ENCODE peak calls at places on chromosome X, in five cellular contexts. V, I, J, Z and Y are unnamed samples.

GRCh38 chrX:38561951-38562719 is 793 bp downstream of the TSPAN7 start:
- DNase-seq in V (no peak), J (peak), I (peak), Z (peak), Y (peak)

GRCh38 chrX:19792412-19792811 is 95.0 kb downstream of the SH3KBP1 start:
- DNase-seq in V (no peak), J (no peak), I (no peak), Z (no peak), Y (no peak)

GRCh38 chrX:20445109-20445508 is 178.4 kb upstream of the RPS6KA3 start:
- DNase-seq in V (no peak), I (no peak), J (no peak), Z (no peak), Y (no peak)

GRCh38 chrX:331145-331771 is 12.7 kb upstream of the GTPBP6 start:
- DNase-seq in Z (no peak), V (no peak), I (no peak), J (no peak), Y (no peak)

GRCh38 chrX:97326456-97326855 is 442.7 kb downstream of the RPA4 start:
- DNase-seq in V (no peak), J (no peak), I (no peak), Z (no peak), Y (no peak)

GRCh38 chrX:13029341-13029740 is 15.1 kb downstream of the FAM9C start:
- DNase-seq in J (peak), V (peak), Z (peak), I (peak), Y (no peak)

GRCh38 chrX:43469391-43470054 is 186.6 kb upstream of the MAOA start:
- DNase-seq in V (no peak), J (no peak), I (no peak), Z (no peak), Y (no peak)

GRCh38 chrX:97563531-97564133 is 679.9 kb downstream of the RPA4 start:
- DNase-seq in I (peak), J (peak), V (no peak), Z (peak), Y (peak)

GRCh38 chrX:22748093-22748999 is 251.4 kb upstream of the DDX53 start:
- DNase-seq in J (peak), I (peak), Z (no peak), V (peak), Y (peak)

GRCh38 chrX:97471071-97471470 is 587.4 kb downstream of the RPA4 start:
- DNase-seq in V (no peak), Z (no peak), I (no peak), J (no peak), Y (no peak)

GRCh38 chrX:21524008-21524407 is 134.1 kb downstream of the KLHL34 start:
- DNase-seq in Z (no peak), I (no peak), J (no peak), V (no peak), Y (no peak)

GRCh38 chrX:125439194-125439849 is 119.7 kb downstream of the TEX13C start:
- DNase-seq in Z (no peak), V (no peak), I (no peak), J (no peak), Y (peak)

GRCh38 chrX:133415276-133416105 is at the start of gene GPC4:
- DNase-seq in Z (no peak), J (peak), V (peak), I (peak), Y (no peak)

GRCh38 chrX:31320740-31321139 is 248.9 kb upstream of the FTHL17 start:
- DNase-seq in Z (no peak), V (no peak), I (no peak), J (no peak), Y (no peak)

GRCh38 chrX:68935362-68935761 is 106.5 kb downstream of the EFNB1 start:
- DNase-seq in Z (no peak), J (no peak), I (no peak), V (no peak), Y (no peak)

GRCh38 chrX:57651169-57651919 is 28.7 kb downstream of the NLRP2B start:
- DNase-seq in V (no peak), Z (no peak), J (no peak), I (no peak), Y (no peak)

GRCh38 chrX:68945081-68945602 is 116.3 kb downstream of the EFNB1 start:
- DNase-seq in I (no peak), V (no peak), Z (no peak), J (no peak), Y (no peak)

GRCh38 chrX:20374866-20375530 is 108.3 kb upstream of the RPS6KA3 start:
- DNase-seq in J (no peak), V (no peak), Z (no peak), I (peak), Y (no peak)

GRCh38 chrX:16638533-16638932 is 11.4 kb upstream of the S100G start:
- DNase-seq in Z (no peak), J (no peak), V (no peak), I (no peak), Y (no peak)

GRCh38 chrX:50988649-50989048 is 78.1 kb downstream of the BMP15 start:
- DNase-seq in Z (no peak), J (no peak), V (peak), I (peak), Y (peak)

GRCh38 chrX:136725446-136726104 is 55.2 kb downstream of the ARHGEF6 start:
- DNase-seq in J (no peak), I (peak), V (no peak), Z (no peak), Y (no peak)

GRCh38 chrX:12496343-12496742 is 294.9 kb upstream of the PRPS2 start:
- DNase-seq in J (no peak), Z (no peak), I (no peak), V (no peak), Y (no peak)

GRCh38 chrX:17692709-17693346 is 44.5 kb upstream of the SCML1 start:
- DNase-seq in V (no peak), J (no peak), I (no peak), Z (no peak), Y (no peak)

GRCh38 chrX:103846395-103846794 is 14.3 kb upstream of the RAB9B start:
- DNase-seq in J (no peak), I (no peak), V (no peak), Z (no peak), Y (no peak)

GRCh38 chrX:17415242-17415815 is 40.3 kb downstream of the NHS start:
- DNase-seq in Z (no peak), I (no peak), J (no peak), V (no peak), Y (no peak)

GRCh38 chrX:24148535-24149345 is 789 bp upstream of the ZFX start:
- DNase-seq in I (peak), V (no peak), J (no peak), Z (peak), Y (peak)

GRCh38 chrX:24150051-24150790 is 692 bp downstream of the ZFX start:
- DNase-seq in I (peak), J (peak), Z (peak), V (peak), Y (peak)

GRCh38 chrX:24151513-24151912 is 2.0 kb downstream of the ZFX start:
- DNase-seq in Z (no peak), I (no peak), V (no peak), J (no peak), Y (no peak)

GRCh38 chrX:24148118-24148517 is 1.4 kb upstream of the ZFX start:
- DNase-seq in J (no peak), I (no peak), V (no peak), Z (no peak), Y (peak)

GRCh38 chrX:24149346-24150050 is at the start of gene ZFX:
- DNase-seq in J (peak), I (peak), Z (peak), V (no peak), Y (peak)
- TF ChIP-seq POLR2A in J (peak), I (peak), Z (peak), V (peak), Y (peak)

GRCh38 chrX:112832481-112833095 is 8.0 kb downstream of the AMOT start:
- DNase-seq in V (no peak), Z (no peak), I (peak), J (no peak), Y (no peak)
- TF ChIP-seq POLR2A in V (no peak), Z (no peak), I (no peak), J (no peak), Y (no peak)

DNA sequence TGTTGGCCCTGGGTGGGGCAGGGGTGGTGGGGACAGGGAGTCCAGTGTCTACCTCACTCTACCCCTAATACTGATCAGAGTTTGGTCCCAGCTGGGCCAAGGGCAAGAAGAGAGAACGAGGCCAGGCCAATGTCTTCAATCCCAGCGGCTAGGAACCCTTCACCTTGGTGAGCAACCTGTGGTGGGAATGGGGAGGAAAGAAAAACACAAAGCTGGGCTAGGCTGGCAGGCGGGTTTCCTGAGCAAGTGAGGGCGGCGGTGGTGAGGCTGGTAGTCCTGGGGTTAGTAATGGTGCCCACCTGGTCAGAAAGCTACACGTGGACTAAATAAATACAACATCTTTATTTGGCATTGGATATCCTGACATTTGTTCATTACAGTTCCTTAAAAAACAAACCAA is 5.6 kb downstream of the PQBP1 start:
- DNase-seq in I (no peak), Z (no peak), V (no peak), J (no peak), Y (no peak)
- TF ChIP-seq POLR2A in I (no peak), Z (no peak), V (no peak), J (no peak), Y (no peak)

GRCh38 chrX:154027003-154027402 is 7.3 kb upstream of the IRAK1 start:
- DNase-seq in Z (no peak), J (no peak), V (no peak), I (no peak), Y (no peak)
- TF ChIP-seq POLR2A in Z (no peak), J (no peak), V (no peak), I (no peak), Y (no peak)

GRCh38 chrX:118345401-118346257 is at the start of gene WDR44:
- DNase-seq in Z (peak), J (peak), I (peak), V (peak), Y (peak)
- TF ChIP-seq POLR2A in Z (peak), J (peak), I (peak), V (peak), Y (peak)

DNA sequence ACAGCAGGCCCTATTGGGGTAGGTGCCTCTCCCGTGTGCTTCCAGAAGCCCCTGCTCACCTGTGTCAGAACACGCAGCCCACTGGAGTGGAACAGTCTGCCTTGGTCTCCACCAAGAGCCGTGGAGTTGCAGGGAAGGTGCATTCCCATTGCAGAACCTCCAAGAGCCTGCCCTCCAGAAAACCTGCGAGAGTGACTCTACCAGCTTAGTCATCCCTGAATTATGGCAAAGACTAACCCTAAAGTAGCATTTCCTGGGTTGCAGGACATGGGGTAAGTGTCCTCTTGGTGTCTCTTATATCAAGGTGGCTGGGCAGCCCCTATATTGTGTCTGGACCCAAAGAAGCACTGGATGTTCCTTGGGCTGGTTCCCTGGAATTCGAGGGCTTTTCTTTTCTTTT is 224.6 kb downstream of the BCOR start:
- DNase-seq in I (no peak), Z (no peak), V (no peak), J (no peak), Y (no peak)
- TF ChIP-seq POLR2A in I (no peak), Z (no peak), V (no peak), J (no peak), Y (no peak)

GRCh38 chrX:149453911-149454820 is 50.9 kb downstream of the IDS start:
- DNase-seq in V (no peak), Z (no peak), J (no peak), I (no peak), Y (no peak)
- TF ChIP-seq POLR2A in V (no peak), Z (no peak), J (no peak), I (no peak), Y (no peak)

GRCh38 chrX:14758029-14758491 is 114.8 kb downstream of the FANCB start:
- DNase-seq in I (no peak), J (no peak), V (no peak), Z (no peak), Y (no peak)
- TF ChIP-seq POLR2A in I (no peak), J (no peak), V (no peak), Z (no peak), Y (no peak)

GRCh38 chrX:41333994-41334865 is at the start of gene DDX3X:
- DNase-seq in J (peak), I (peak), Z (peak), V (peak), Y (peak)
- TF ChIP-seq POLR2A in J (peak), I (peak), Z (peak), V (peak), Y (peak)